ENCODE peak calls at places on chromosomes 11 and 22, in nine cellular contexts. U, R, D, M, J, L, O, K and H are unnamed samples.

GRCh38 chr11:56700242-56700918 is 1.5 kb downstream of the OR9G1 start:
- DNase-seq in U (no peak), R (no peak), D (no peak), M (no peak), J (no peak), L (no peak), O (no peak), K (no peak), H (no peak)

GRCh38 chr11:103488021-103488420 is 378.8 kb downstream of the DYNC2H1 start:
- DNase-seq in U (no peak), R (no peak), D (no peak), M (no peak), J (peak; percentile 53), L (no peak), O (no peak), K (no peak), H (no peak)

GRCh38 chr11:94007906-94008305 is 13.2 kb upstream of the HEPHL1 start:
- DNase-seq in U (no peak), R (no peak), D (no peak), M (no peak), J (no peak), L (no peak), O (no peak), K (no peak), H (no peak)

GRCh38 chr11:36075053-36075452 is 131.2 kb downstream of the LDLRAD3 start:
- DNase-seq in U (peak; percentile 79), R (peak; percentile 82), D (no peak), M (peak; percentile 94), J (peak; percentile 90), L (no peak), O (no peak), K (no peak), H (peak; percentile 52)

GRCh38 chr11:64121637-64122410 is 44.1 kb downstream of the MACROD1 start:
- DNase-seq in U (peak; percentile 83), R (peak; percentile 73), D (no peak), M (peak; percentile 68), J (peak; percentile 84), L (no peak), O (no peak), K (no peak), H (peak; percentile 11)

GRCh38 chr11:122453586-122453985 is 201.9 kb upstream of the UBASH3B start:
- DNase-seq in U (peak; percentile 4), R (no peak), D (no peak), M (no peak), J (no peak), L (no peak), O (no peak), K (no peak), H (no peak)

GRCh38 chr22:44353063-44353440 is 40.3 kb upstream of the SHISAL1 start:
- DNase-seq in U (no peak), R (no peak), D (no peak), M (no peak), J (no peak), L (no peak), O (no peak), K (no peak), H (no peak)

GRCh38 chr22:32331236-32331917 is 26.3 kb upstream of the RFPL3 start:
- DNase-seq in U (no peak), R (no peak), D (no peak), M (no peak), J (no peak), L (no peak), O (no peak), K (no peak), H (no peak)

GRCh38 chr11:14499178-14499559 is 442 bp downstream of the COPB1 start:
- DNase-seq in U (peak; percentile 21), R (peak; percentile 30), D (peak; percentile 23), M (no peak), J (peak; percentile 6), L (peak; percentile 23), O (peak; percentile 36), K (no peak), H (no peak)

GRCh38 chr11:83363280-83363679 is 77.1 kb upstream of the CCDC90B start:
- DNase-seq in U (no peak), R (no peak), D (no peak), M (no peak), J (no peak), L (no peak), O (no peak), K (no peak), H (no peak)

GRCh38 chr11:3840289-3840869 is 380 bp downstream of the RHOG start:
- DNase-seq in U (no peak), R (no peak), D (no peak), M (no peak), J (no peak), L (no peak), O (no peak), K (no peak), H (no peak)

GRCh38 chr22:28562324-28562723 is 117.3 kb downstream of the TTC28 start:
- DNase-seq in U (no peak), R (no peak), D (no peak), M (no peak), J (no peak), L (no peak), O (no peak), K (no peak), H (no peak)

GRCh38 chr11:15117751-15118150 is 3.0 kb downstream of the INSC start:
- DNase-seq in U (no peak), R (no peak), D (no peak), M (no peak), J (no peak), L (no peak), O (no peak), K (no peak), H (no peak)

GRCh38 chr11:119691020-119691666 is 37.9 kb downstream of the NECTIN1 start:
- DNase-seq in U (no peak), R (no peak), D (no peak), M (no peak), J (no peak), L (no peak), O (no peak), K (peak; percentile 45), H (no peak)
- TF ChIP-seq CTCF in U (no peak), R (peak; percentile 15), D (peak; percentile 34), M (no peak), J (peak; percentile 11), L (no peak), O (peak; percentile 12), K (peak; percentile 5), H (no peak)

DNA sequence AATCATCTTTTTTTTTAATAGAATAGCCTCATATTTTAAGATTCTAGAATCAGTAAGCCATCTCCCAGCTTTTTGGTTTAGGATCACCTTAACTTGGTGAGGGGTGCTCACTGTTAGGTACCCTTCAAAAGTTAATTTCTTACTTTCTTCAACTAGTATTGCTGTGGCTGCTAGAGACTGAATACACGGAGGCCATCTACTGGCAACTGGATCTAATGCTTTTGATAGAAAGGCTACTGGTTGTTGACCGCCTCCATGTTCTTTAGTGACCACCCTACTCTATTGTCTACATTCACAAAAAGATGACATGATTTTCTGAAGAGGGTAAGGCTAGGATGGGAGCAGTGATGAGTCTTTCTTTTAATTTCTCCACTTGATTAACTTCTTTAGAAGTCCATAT is 16.7 kb upstream of the ALDH3B2 start:
- DNase-seq in U (peak; percentile 2), R (no peak), D (no peak), M (no peak), J (no peak), L (no peak), O (no peak), K (no peak), H (no peak)
- TF ChIP-seq CTCF in U (peak; percentile 20), R (peak; percentile 27), D (peak; percentile 38), M (no peak), J (peak; percentile 27), L (no peak), O (no peak), K (no peak), H (no peak)

GRCh38 chr11:43021466-43021865 is 290.3 kb upstream of the API5 start:
- DNase-seq in U (no peak), R (no peak), D (peak; percentile 9), M (no peak), J (no peak), L (peak; percentile 35), O (peak; percentile 15), K (peak; percentile 9), H (no peak)
- TF ChIP-seq CTCF in U (no peak), R (no peak), D (peak; percentile 37), M (no peak), J (no peak), L (peak; percentile 44), O (peak; percentile 44), K (peak; percentile 7), H (no peak)

GRCh38 chr11:97078443-97078842 is 688.6 kb downstream of the JRKL start:
- DNase-seq in U (no peak), R (no peak), D (no peak), M (no peak), J (no peak), L (no peak), O (no peak), K (no peak), H (no peak)

GRCh38 chr11:97079244-97079643 is 689.4 kb downstream of the JRKL start:
- DNase-seq in U (no peak), R (no peak), D (peak; percentile 34), M (no peak), J (no peak), L (no peak), O (no peak), K (peak; percentile 14), H (no peak)
- TF ChIP-seq CTCF in U (no peak), R (no peak), D (no peak), M (no peak), J (no peak), L (no peak), O (no peak), K (no peak), H (no peak)